ENCODE peak calls at places on chromosome 3, in six cellular contexts. P is left ventricle myocardium inferior, K is HFF-Myc, U is suprapubic skin, R is OCI-LY7, D is ovary. E is an unnamed sample.

GRCh38 chr3:195124378-195124985 is 146.5 kb downstream of the XXYLT1 start:
- DNase-seq in P (no peak), K (no peak), U (no peak), R (no peak), D (no peak), E (no peak)

GRCh38 chr3:194905696-194906095 is 220.0 kb downstream of the FAM43A start:
- DNase-seq in P (no peak), K (no peak), U (no peak), R (no peak), D (no peak), E (no peak)

GRCh38 chr3:150830094-150830681 is 67.2 kb upstream of the SIAH2 start:
- DNase-seq in P (no peak), K (peak), U (no peak), R (peak), D (no peak), E (no peak)

GRCh38 chr3:56366641-56366984 is 101.7 kb downstream of the ERC2 start:
- DNase-seq in P (no peak), K (no peak), U (no peak), R (no peak), D (no peak), E (no peak)

GRCh38 chr3:88986834-88987233 is 120.6 kb upstream of the EPHA3 start:
- DNase-seq in P (no peak), K (peak), U (no peak), R (no peak), D (no peak), E (no peak)

GRCh38 chr3:50003766-50004278 is 63.9 kb downstream of the RBM6 start:
- DNase-seq in P (no peak), K (no peak), U (no peak), R (no peak), D (no peak), E (no peak)

GRCh38 chr3:32176989-32177701 is 61.3 kb upstream of the CMTM8 start:
- DNase-seq in P (no peak), K (peak), U (no peak), R (peak), D (no peak), E (no peak)

GRCh38 chr3:133930341-133930933 is 34.8 kb upstream of the RAB6B start:
- DNase-seq in P (no peak), K (no peak), U (no peak), R (peak), D (no peak), E (no peak)

GRCh38 chr3:105322570-105323273 is 44.0 kb upstream of the ALCAM start:
- DNase-seq in P (no peak), K (peak), U (no peak), R (no peak), D (no peak), E (no peak)

GRCh38 chr3:187968883-187969580 is 184.9 kb upstream of the LPP start:
- DNase-seq in P (no peak), K (no peak), U (no peak), R (no peak), D (no peak), E (no peak)

GRCh38 chr3:124676236-124676635 is 54.0 kb upstream of the UMPS start:
- DNase-seq in P (no peak), K (no peak), U (no peak), R (no peak), D (no peak), E (no peak)

GRCh38 chr3:141462176-141462859 is 24.5 kb upstream of the RASA2 start:
- DNase-seq in P (no peak), K (no peak), U (no peak), R (no peak), D (no peak), E (no peak)

GRCh38 chr3:155870945-155871745 is 695 bp downstream of the GMPS start:
- DNase-seq in P (peak), K (no peak), U (peak), R (peak), D (peak), E (peak)

GRCh38 chr3:190481779-190482178 is 32.1 kb upstream of the TMEM207 start:
- DNase-seq in P (no peak), K (no peak), U (no peak), R (no peak), D (no peak), E (no peak)

GRCh38 chr3:148087601-148088371 is 609.9 kb upstream of the AGTR1 start:
- DNase-seq in P (no peak), K (no peak), U (no peak), R (no peak), D (no peak), E (no peak)

GRCh38 chr3:192494176-192494575 is 233.2 kb downstream of the FGF12 start:
- DNase-seq in P (no peak), K (no peak), U (no peak), R (peak), D (no peak), E (no peak)

GRCh38 chr3:17730318-17730967 is 12.0 kb downstream of the TBC1D5 start:
- DNase-seq in P (peak), K (no peak), U (no peak), R (no peak), D (no peak), E (no peak)

GRCh38 chr3:176766862-176767261 is 430.4 kb downstream of the TBL1XR1 start:
- DNase-seq in P (no peak), K (no peak), U (no peak), R (no peak), D (no peak), E (no peak)

GRCh38 chr3:196073188-196073838 is 8.6 kb downstream of the TFRC start:
- DNase-seq in P (peak), K (peak), U (no peak), R (peak), D (peak), E (no peak)

GRCh38 chr3:177110308-177111254 is 86.7 kb downstream of the TBL1XR1 start:
- DNase-seq in P (no peak), K (no peak), U (no peak), R (peak), D (no peak), E (no peak)

GRCh38 chr3:30453364-30454039 is 152.9 kb upstream of the TGFBR2 start:
- DNase-seq in P (no peak), K (no peak), U (no peak), R (no peak), D (no peak), E (no peak)

GRCh38 chr3:156837130-156837529 is 11.0 kb downstream of the LEKR1 start:
- DNase-seq in P (no peak), K (no peak), U (no peak), R (no peak), D (no peak), E (no peak)

GRCh38 chr3:165883866-165884478 is 46.7 kb upstream of the BCHE start:
- DNase-seq in P (no peak), K (no peak), U (no peak), R (no peak), D (no peak), E (no peak)

GRCh38 chr3:52077376-52077775 is 21.0 kb upstream of the DUSP7 start:
- DNase-seq in P (no peak), K (no peak), U (no peak), R (no peak), D (no peak), E (no peak)
- TF ChIP-seq CTCF in P (peak), K (no peak), U (no peak), R (no peak), D (no peak), E (no peak)

DNA sequence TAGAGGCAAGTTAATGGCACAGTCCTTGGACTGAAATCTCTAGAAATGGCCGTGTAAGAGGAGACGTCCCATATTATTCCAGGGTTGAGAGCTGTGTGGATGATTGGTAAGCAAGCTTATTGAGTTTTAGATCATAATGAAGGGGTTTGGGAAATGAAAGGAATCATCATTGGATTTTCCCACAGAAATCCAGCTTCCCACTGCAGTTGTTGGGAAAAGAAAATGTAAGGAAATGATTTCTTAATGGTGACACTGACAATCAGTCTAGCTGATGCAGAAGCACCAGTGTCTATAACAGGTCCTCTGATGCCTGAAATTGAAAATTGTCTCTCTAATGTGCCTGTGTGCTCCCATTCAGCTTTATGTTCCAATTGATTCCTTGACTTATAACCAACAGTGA is 728.6 kb downstream of the GRM7 start:
- DNase-seq in P (no peak), K (no peak), U (no peak), R (no peak), D (no peak), E (no peak)
- TF ChIP-seq CTCF in P (no peak), K (no peak), U (no peak), R (no peak), D (no peak), E (no peak)

DNA sequence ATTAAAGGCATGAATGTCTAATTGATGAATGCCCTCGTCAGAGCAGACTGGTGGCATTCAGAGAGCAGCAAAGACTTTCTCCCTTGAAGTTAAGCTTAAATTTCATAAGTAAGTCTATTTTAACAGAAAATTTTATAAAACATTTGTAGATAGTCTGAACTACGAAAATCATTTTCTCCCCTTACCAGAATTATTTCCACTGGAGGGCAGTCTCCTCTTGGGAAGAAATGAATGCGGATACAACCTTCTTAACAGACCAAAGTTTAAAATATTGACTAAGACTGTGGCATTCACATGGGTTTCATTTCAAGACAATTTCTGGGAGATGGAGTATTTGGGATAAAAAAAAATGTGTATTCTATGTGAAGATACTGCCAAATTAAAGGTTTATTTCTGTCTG is 669.0 kb downstream of the FHIT start:
- DNase-seq in P (no peak), K (no peak), U (no peak), R (no peak), D (no peak), E (no peak)
- TF ChIP-seq CTCF in P (peak), K (no peak), U (peak), R (peak), D (no peak), E (no peak)

GRCh38 chr3:119664370-119664769 is 4.0 kb upstream of the POPDC2 start:
- DNase-seq in P (no peak), K (no peak), U (no peak), R (no peak), D (no peak), E (no peak)

GRCh38 chr3:119664850-119665379 is 4.5 kb upstream of the POPDC2 start:
- DNase-seq in P (no peak), K (no peak), U (no peak), R (no peak), D (no peak), E (no peak)

GRCh38 chr3:119663885-119664284 is 3.5 kb upstream of the POPDC2 start:
- DNase-seq in P (no peak), K (no peak), U (no peak), R (no peak), D (no peak), E (no peak)

GRCh38 chr3:119660474-119661150 is at the start of gene POPDC2:
- DNase-seq in P (peak), K (no peak), U (no peak), R (no peak), D (no peak), E (no peak)

DNA sequence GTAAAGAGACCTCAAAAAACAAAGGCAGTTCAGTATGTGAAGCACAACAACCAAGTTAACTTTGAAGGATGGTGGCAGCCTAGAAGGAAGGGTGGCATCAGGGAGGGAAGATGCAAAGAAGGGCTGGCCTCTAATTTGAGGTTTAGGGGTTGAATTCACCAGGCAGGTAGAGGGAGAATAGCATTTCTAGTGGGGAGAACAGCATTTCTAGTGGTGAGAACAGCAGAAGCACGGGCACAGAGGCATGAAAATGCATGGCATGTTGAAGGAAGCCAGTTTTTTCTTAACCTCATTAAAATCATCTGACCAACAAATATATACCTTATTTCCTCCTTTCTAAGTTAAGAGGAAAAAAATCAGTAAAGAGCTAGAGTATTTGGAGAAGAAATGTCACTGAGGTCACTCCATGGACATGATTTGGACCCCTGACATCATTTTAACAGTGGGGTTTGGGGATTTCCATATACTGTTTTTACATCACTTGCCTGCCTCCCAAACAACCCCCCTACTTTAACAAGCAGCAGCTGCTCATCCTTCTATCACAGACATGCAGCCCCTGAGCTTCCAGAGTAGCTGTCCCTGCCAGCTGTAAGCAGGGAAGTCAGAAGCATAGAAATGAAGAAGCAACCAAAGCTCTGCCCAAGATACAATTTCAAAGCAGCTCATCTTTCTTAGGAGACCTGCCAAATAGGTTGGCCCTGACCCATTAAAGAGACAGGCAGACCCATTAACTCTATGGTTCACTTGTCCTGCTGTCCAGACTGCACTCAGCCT is 2.4 kb upstream of the POPDC2 start:
- DNase-seq in P (no peak), K (no peak), U (no peak), R (no peak), D (no peak), E (no peak)
- TF ChIP-seq CTCF in P (peak), K (no peak), U (no peak), R (no peak), D (no peak), E (no peak)

E was measured in omental fat pad.